ENCODE peak calls at places on chromosomes 7 and 10, in ten cellular contexts. G, P, X, Y, Z, D, W, M, K and U are unnamed samples.

GRCh38 chr10:5155951-5156350 is 29.0 kb downstream of the AKR1C8 start:
- DNase-seq in G (no peak), P (no peak), X (no peak), Y (no peak), Z (no peak), D (no peak), W (no peak), M (no peak), K (no peak), U (no peak)

GRCh38 chr10:36574212-36574611 is 551.2 kb upstream of the ANKRD30A start:
- DNase-seq in G (no peak), P (no peak), X (no peak), Y (no peak), Z (peak), D (no peak), W (no peak), M (no peak), K (no peak), U (no peak)

GRCh38 chr10:103715430-103715829 is 139.9 kb downstream of the SH3PXD2A start:
- DNase-seq in G (peak), P (no peak), X (no peak), Y (no peak), Z (peak), D (no peak), W (no peak), M (no peak), K (no peak), U (no peak)

GRCh38 chr10:114540191-114540590 is 117.9 kb downstream of the ABLIM1 start:
- DNase-seq in G (no peak), P (no peak), X (no peak), Y (no peak), Z (no peak), D (no peak), W (no peak), M (no peak), K (no peak), U (no peak)

GRCh38 chr7:69817835-69818646 is 219.8 kb downstream of the AUTS2 start:
- DNase-seq in G (no peak), P (no peak), X (no peak), Y (no peak), Z (no peak), D (no peak), W (no peak), M (no peak), K (no peak), U (no peak)

GRCh38 chr10:61754553-61755540 is 92.1 kb downstream of the CABCOCO1 start:
- DNase-seq in G (no peak), P (no peak), X (no peak), Y (no peak), Z (no peak), D (no peak), W (no peak), M (no peak), K (no peak), U (no peak)

GRCh38 chr7:13282377-13282980 is 595.0 kb downstream of the ARL4A start:
- DNase-seq in G (no peak), P (no peak), X (no peak), Y (no peak), Z (peak), D (no peak), W (peak), M (no peak), K (peak), U (no peak)

GRCh38 chr10:24597961-24598360 is 125.7 kb downstream of the ARHGAP21 start:
- DNase-seq in G (no peak), P (no peak), X (no peak), Y (no peak), Z (no peak), D (no peak), W (peak), M (no peak), K (no peak), U (no peak)

GRCh38 chr7:24346129-24346528 is 62.1 kb downstream of the NPY start:
- DNase-seq in G (no peak), P (no peak), X (no peak), Y (no peak), Z (no peak), D (no peak), W (no peak), M (no peak), K (no peak), U (no peak)

GRCh38 chr10:52128056-52128683 is 185.9 kb upstream of the DKK1 start:
- DNase-seq in G (no peak), P (no peak), X (no peak), Y (no peak), Z (no peak), D (no peak), W (no peak), M (no peak), K (no peak), U (no peak)

GRCh38 chr10:110411047-110411410 is 86.7 kb upstream of the DUSP5 start:
- DNase-seq in G (no peak), P (no peak), X (no peak), Y (no peak), Z (peak), D (no peak), W (no peak), M (no peak), K (no peak), U (no peak)

GRCh38 chr7:73668103-73668937 is 689 bp downstream of the VPS37D start:
- DNase-seq in G (no peak), P (no peak), X (no peak), Y (no peak), Z (peak), D (no peak), W (no peak), M (no peak), K (no peak), U (no peak)

GRCh38 chr7:48085433-48085791 is 3.7 kb upstream of the UPP1 start:
- DNase-seq in G (no peak), P (no peak), X (no peak), Y (no peak), Z (no peak), D (no peak), W (no peak), M (no peak), K (peak), U (no peak)

GRCh38 chr7:85065888-85066485 is 120.9 kb downstream of the SEMA3D start:
- DNase-seq in G (no peak), P (no peak), X (no peak), Y (no peak), Z (peak), D (no peak), W (no peak), M (no peak), K (no peak), U (no peak)

GRCh38 chr10:13787015-13787421 is 200.3 kb downstream of the PRPF18 start:
- DNase-seq in G (no peak), P (peak), X (peak), Y (peak), Z (peak), D (peak), W (no peak), M (peak), K (no peak), U (no peak)

GRCh38 chr7:108418941-108419340 is 37.3 kb downstream of the NRCAM start:
- DNase-seq in G (no peak), P (no peak), X (no peak), Y (no peak), Z (no peak), D (no peak), W (no peak), M (no peak), K (peak), U (no peak)

GRCh38 chr7:43591551-43592180 is 8.8 kb downstream of the STK17A start:
- DNase-seq in G (peak), P (no peak), X (no peak), Y (no peak), Z (peak), D (no peak), W (no peak), M (no peak), K (no peak), U (no peak)

GRCh38 chr10:119030421-119031250 is 1.1 kb downstream of the NANOS1 start:
- DNase-seq in G (peak), P (no peak), X (peak), Y (peak), Z (peak), D (peak), W (no peak), M (no peak), K (peak), U (no peak)

GRCh38 chr7:105036217-105037168 is 22.5 kb downstream of the KMT2E start:
- DNase-seq in G (no peak), P (no peak), X (no peak), Y (no peak), Z (no peak), D (no peak), W (no peak), M (no peak), K (no peak), U (no peak)

GRCh38 chr10:44865289-44865671 is 45.9 kb upstream of the TMEM72 start:
- DNase-seq in G (no peak), P (no peak), X (no peak), Y (no peak), Z (no peak), D (no peak), W (no peak), M (no peak), K (no peak), U (no peak)

GRCh38 chr7:117017017-117017451 is 63.7 kb downstream of the ST7 start:
- DNase-seq in G (no peak), P (no peak), X (no peak), Y (no peak), Z (no peak), D (no peak), W (no peak), M (no peak), K (peak), U (no peak)

GRCh38 chr7:98294798-98295382 is 13.4 kb downstream of the BRI3 start:
- DNase-seq in G (peak), P (no peak), X (no peak), Y (no peak), Z (peak), D (peak), W (no peak), M (no peak), K (peak), U (no peak)

GRCh38 chr7:32516551-32517082 is 21.3 kb downstream of the AVL9 start:
- DNase-seq in G (no peak), P (no peak), X (no peak), Y (no peak), Z (peak), D (no peak), W (no peak), M (no peak), K (no peak), U (no peak)

GRCh38 chr7:66198956-66199355 is 6.2 kb upstream of the TPST1 start:
- DNase-seq in G (no peak), P (no peak), X (no peak), Y (no peak), Z (no peak), D (no peak), W (no peak), M (no peak), K (no peak), U (no peak)

GRCh38 chr10:7300327-7300726 is 110.5 kb downstream of the SFMBT2 start:
- DNase-seq in G (no peak), P (no peak), X (no peak), Y (no peak), Z (no peak), D (no peak), W (no peak), M (no peak), K (no peak), U (no peak)

GRCh38 chr7:79046061-79046460 is 407.4 kb downstream of the MAGI2 start:
- DNase-seq in G (no peak), P (no peak), X (no peak), Y (no peak), Z (peak), D (no peak), W (no peak), M (no peak), K (peak), U (no peak)

GRCh38 chr7:141645188-141645587 is 56.8 kb downstream of the DENND11 start:
- DNase-seq in G (no peak), P (no peak), X (no peak), Y (no peak), Z (no peak), D (no peak), W (no peak), M (no peak), K (no peak), U (no peak)

GRCh38 chr10:77493851-77494788 is 143.5 kb downstream of the KCNMA1 start:
- DNase-seq in G (no peak), P (no peak), X (no peak), Y (no peak), Z (peak), D (no peak), W (no peak), M (no peak), K (peak), U (no peak)

GRCh38 chr7:15305002-15305600 is 256.7 kb downstream of the AGMO start:
- DNase-seq in G (no peak), P (no peak), X (no peak), Y (no peak), Z (peak), D (no peak), W (peak), M (no peak), K (peak), U (peak)

GRCh38 chr10:109062371-109062770 is 860.9 kb downstream of the XPNPEP1 start:
- DNase-seq in G (no peak), P (no peak), X (no peak), Y (no peak), Z (peak), D (no peak), W (no peak), M (no peak), K (peak), U (no peak)

GRCh38 chr7:388461-388960 is 98.5 kb downstream of the FOXL3 start:
- DNase-seq in G (no peak), P (no peak), X (no peak), Y (no peak), Z (no peak), D (no peak), W (no peak), M (no peak), K (no peak), U (no peak)

GRCh38 chr10:60148266-60148840 is 241.3 kb downstream of the ANK3 start:
- DNase-seq in G (no peak), P (no peak), X (no peak), Y (no peak), Z (peak), D (no peak), W (no peak), M (no peak), K (peak), U (no peak)

GRCh38 chr7:12080006-12080405 is 131.1 kb upstream of the TMEM106B start:
- DNase-seq in G (no peak), P (no peak), X (no peak), Y (no peak), Z (no peak), D (no peak), W (no peak), M (no peak), K (no peak), U (no peak)

GRCh38 chr10:12940791-12941190 is 60.7 kb downstream of the CCDC3 start:
- DNase-seq in G (no peak), P (no peak), X (no peak), Y (no peak), Z (no peak), D (no peak), W (no peak), M (no peak), K (no peak), U (no peak)

GRCh38 chr10:72690071-72690755 is 1.7 kb upstream of the MCU start:
- DNase-seq in G (no peak), P (no peak), X (no peak), Y (no peak), Z (peak), D (no peak), W (no peak), M (no peak), K (peak), U (no peak)

GRCh38 chr7:123782071-123782798 is 33.4 kb upstream of the WASL start:
- DNase-seq in G (no peak), P (no peak), X (no peak), Y (no peak), Z (no peak), D (no peak), W (no peak), M (no peak), K (no peak), U (no peak)